ENCODE peak calls at places on chromosomes 1 and 21, in five cellular contexts. One of them, this sample, is unnamed.

GRCh38 chr1:28193701-28194161 is 17.2 kb upstream of the PTAFR start:
- DNase-seq in SK-N-DZ: no peak
- DNase-seq in NK-92 treated with Interleukin-12 subunit alpha and Interleukin-12 subunit beta, amount 100 ng/mL, for 24 hours: peak; percentile 49
- DNase-seq in neural crest cell: no peak
- DNase-seq in EH: no peak
- DNase-seq in this sample: no peak

GRCh38 chr1:28456078-28456477 is 49.8 kb upstream of the RCC1 start:
- DNase-seq in neural crest cell: no peak
- DNase-seq in NK-92 treated with Interleukin-12 subunit alpha and Interleukin-12 subunit beta, amount 100 ng/mL, for 24 hours: no peak
- DNase-seq in SK-N-DZ: no peak
- DNase-seq in EH: peak; percentile 87
- DNase-seq in this sample: no peak

GRCh38 chr1:115134850-115135484 is 45.7 kb upstream of the TSPAN2 start:
- DNase-seq in neural crest cell: no peak
- DNase-seq in EH: peak; percentile 98
- DNase-seq in SK-N-DZ: no peak
- DNase-seq in NK-92 treated with Interleukin-12 subunit alpha and Interleukin-12 subunit beta, amount 100 ng/mL, for 24 hours: no peak
- DNase-seq in this sample: no peak

GRCh38 chr1:50332941-50333594 is 90.2 kb downstream of the DMRTA2 start:
- DNase-seq in SK-N-DZ: no peak
- DNase-seq in NK-92 treated with Interleukin-12 subunit alpha and Interleukin-12 subunit beta, amount 100 ng/mL, for 24 hours: no peak
- DNase-seq in neural crest cell: peak; percentile 69
- DNase-seq in EH: peak; percentile 35
- DNase-seq in this sample: peak; percentile 88

GRCh38 chr1:179025975-179026812 is 500 bp downstream of the FAM20B start:
- DNase-seq in NK-92 treated with Interleukin-12 subunit alpha and Interleukin-12 subunit beta, amount 100 ng/mL, for 24 hours: peak; percentile 72
- DNase-seq in neural crest cell: peak; percentile 62
- DNase-seq in SK-N-DZ: peak; percentile 75
- DNase-seq in EH: peak; percentile 65
- DNase-seq in this sample: peak; percentile 82

GRCh38 chr1:20376171-20376570 is 85.5 kb downstream of the VWA5B1 start:
- DNase-seq in NK-92 treated with Interleukin-12 subunit alpha and Interleukin-12 subunit beta, amount 100 ng/mL, for 24 hours: no peak
- DNase-seq in neural crest cell: no peak
- DNase-seq in EH: no peak
- DNase-seq in SK-N-DZ: no peak
- DNase-seq in this sample: no peak

GRCh38 chr1:3807769-3808168 is 11.5 kb upstream of the LRRC47 start:
- DNase-seq in NK-92 treated with Interleukin-12 subunit alpha and Interleukin-12 subunit beta, amount 100 ng/mL, for 24 hours: no peak
- DNase-seq in EH: no peak
- DNase-seq in neural crest cell: no peak
- DNase-seq in SK-N-DZ: no peak
- DNase-seq in this sample: no peak

GRCh38 chr1:240737268-240737667 is 125.3 kb upstream of the GREM2 start:
- DNase-seq in neural crest cell: no peak
- DNase-seq in SK-N-DZ: no peak
- DNase-seq in NK-92 treated with Interleukin-12 subunit alpha and Interleukin-12 subunit beta, amount 100 ng/mL, for 24 hours: no peak
- DNase-seq in EH: peak; percentile 46
- DNase-seq in this sample: no peak

GRCh38 chr21:45253180-45253579 is 34.5 kb downstream of the POFUT2 start:
- DNase-seq in neural crest cell: no peak
- DNase-seq in NK-92 treated with Interleukin-12 subunit alpha and Interleukin-12 subunit beta, amount 100 ng/mL, for 24 hours: no peak
- DNase-seq in EH: peak; percentile 72
- DNase-seq in SK-N-DZ: no peak
- DNase-seq in this sample: no peak

GRCh38 chr1:205670611-205671430 is 9.5 kb downstream of the SLC45A3 start:
- DNase-seq in neural crest cell: peak; percentile 52
- DNase-seq in EH: no peak
- DNase-seq in NK-92 treated with Interleukin-12 subunit alpha and Interleukin-12 subunit beta, amount 100 ng/mL, for 24 hours: no peak
- DNase-seq in SK-N-DZ: no peak
- DNase-seq in this sample: no peak

GRCh38 chr1:37892151-37893047 is 33.0 kb upstream of the MTF1 start:
- DNase-seq in neural crest cell: no peak
- DNase-seq in EH: peak; percentile 61
- DNase-seq in NK-92 treated with Interleukin-12 subunit alpha and Interleukin-12 subunit beta, amount 100 ng/mL, for 24 hours: no peak
- DNase-seq in SK-N-DZ: no peak
- DNase-seq in this sample: no peak

GRCh38 chr1:201773764-201774163 is 55.2 kb upstream of the IPO9 start:
- DNase-seq in NK-92 treated with Interleukin-12 subunit alpha and Interleukin-12 subunit beta, amount 100 ng/mL, for 24 hours: no peak
- DNase-seq in neural crest cell: no peak
- DNase-seq in EH: no peak
- DNase-seq in SK-N-DZ: no peak
- DNase-seq in this sample: no peak

GRCh38 chr21:41328660-41329300 is 12.2 kb downstream of the FAM3B start:
- DNase-seq in SK-N-DZ: no peak
- DNase-seq in neural crest cell: no peak
- DNase-seq in NK-92 treated with Interleukin-12 subunit alpha and Interleukin-12 subunit beta, amount 100 ng/mL, for 24 hours: no peak
- DNase-seq in EH: peak; percentile 3
- DNase-seq in this sample: no peak